ENCODE peak calls at places on chromosomes 1 and 21, in six cellular contexts. T, M, U, D, R and F are unnamed samples.

GRCh38 chr1:231628207-231628876 is 1.8 kb downstream of the DISC1 start:
- DNase-seq in U (peak; percentile 34), T (peak; percentile 12), D (no peak), R (no peak), M (no peak), F (no peak)

GRCh38 chr1:217776693-217777092 is 145.5 kb downstream of the SPATA17 start:
- DNase-seq in M (no peak), D (no peak), U (no peak), T (no peak), R (no peak), F (no peak)

GRCh38 chr1:39333296-39333695 is 128.8 kb downstream of the MACF1 start:
- DNase-seq in R (no peak), M (no peak), D (no peak), U (no peak), T (peak; percentile 33), F (no peak)

GRCh38 chr1:171434717-171435346 is 50.5 kb upstream of the PRRC2C start:
- DNase-seq in T (peak; percentile 95), R (peak; percentile 69), D (no peak), U (peak; percentile 75), M (no peak), F (peak; percentile 53)

GRCh38 chr1:229803601-229804217 is 177.7 kb downstream of the URB2 start:
- DNase-seq in D (no peak), R (peak; percentile 21), T (no peak), U (no peak), M (no peak), F (peak; percentile 50)

GRCh38 chr1:30538906-30539855 is 184.2 kb downstream of the MATN1 start:
- DNase-seq in M (peak; percentile 44), R (no peak), D (no peak), U (no peak), T (no peak), F (no peak)

GRCh38 chr1:175132456-175132855 is 60.1 kb downstream of the KIAA0040 start:
- DNase-seq in U (peak; percentile 52), T (peak; percentile 49), D (no peak), R (no peak), M (no peak), F (no peak)

GRCh38 chr21:25925936-25926335 is 191.2 kb downstream of the GABPA start:
- DNase-seq in R (no peak), U (no peak), D (no peak), T (peak; percentile 33), M (no peak), F (no peak)

GRCh38 chr1:205458777-205459566 is 3.1 kb upstream of the BLACAT1 start:
- DNase-seq in D (peak; percentile 85), T (peak; percentile 48), R (peak; percentile 68), M (no peak), U (no peak), F (peak; percentile 72)

GRCh38 chr1:84771895-84772294 is 81.6 kb upstream of the SSX2IP start:
- DNase-seq in R (no peak), D (no peak), T (no peak), M (no peak), U (no peak), F (no peak)

GRCh38 chr1:155977607-155978324 is 581 bp downstream of the ARHGEF2 start:
- DNase-seq in R (peak; percentile 58), U (no peak), T (no peak), M (peak; percentile 53), D (peak; percentile 55), F (peak; percentile 38)

GRCh38 chr1:51264470-51264869 is 28.4 kb downstream of the RNF11 start:
- DNase-seq in D (no peak), T (peak; percentile 91), U (peak; percentile 83), R (peak; percentile 62), M (no peak), F (no peak)

GRCh38 chr1:6130596-6130995 is 49.5 kb downstream of the CHD5 start:
- DNase-seq in D (no peak), U (no peak), R (no peak), T (no peak), M (no peak), F (no peak)

GRCh38 chr21:39034590-39035536 is 148.4 kb downstream of the PSMG1 start:
- DNase-seq in T (no peak), D (no peak), U (no peak), M (no peak), R (no peak), F (no peak)

GRCh38 chr1:156643266-156644092 is 1.6 kb downstream of the BCAN start:
- DNase-seq in M (no peak), D (no peak), U (no peak), R (no peak), T (no peak), F (no peak)

GRCh38 chr1:232046531-232047283 is 420.1 kb downstream of the DISC1 start:
- DNase-seq in U (no peak), R (peak; percentile 16), M (no peak), D (no peak), T (no peak), F (no peak)

GRCh38 chr1:30049748-30050147 is 673.6 kb downstream of the MATN1 start:
- DNase-seq in M (no peak), D (no peak), U (no peak), R (no peak), T (no peak), F (no peak)

GRCh38 chr1:119673171-119673940 is 25.3 kb upstream of the ZNF697 start:
- DNase-seq in M (no peak), D (no peak), R (peak; percentile 87), T (no peak), U (no peak), F (no peak)

GRCh38 chr1:172476218-172476811 is 32.4 kb upstream of the PIGC start:
- DNase-seq in R (peak; percentile 98), U (no peak), M (no peak), D (peak; percentile 62), T (no peak), F (peak; percentile 71)

GRCh38 chr1:20233866-20234265 is 47.5 kb upstream of the PLA2G2C start:
- DNase-seq in U (no peak), T (peak; percentile 7), R (peak; percentile 46), M (peak; percentile 32), D (no peak), F (no peak)

GRCh38 chr1:54805981-54806381 is 4.9 kb upstream of the TTC22 start:
- DNase-seq in U (no peak), M (no peak), T (no peak), D (no peak), R (no peak), F (no peak)

GRCh38 chr1:200359610-200360163 is 50.1 kb downstream of the ZNF281 start:
- DNase-seq in M (no peak), D (no peak), T (peak; percentile 78), R (peak; percentile 52), U (no peak), F (no peak)

GRCh38 chr1:3590145-3590768 is 21.1 kb downstream of the MEGF6 start:
- DNase-seq in R (no peak), M (no peak), D (no peak), U (no peak), T (no peak), F (no peak)

GRCh38 chr1:203557958-203558760 is 64.2 kb downstream of the OPTC start:
- DNase-seq in R (peak; percentile 97), M (peak; percentile 26), U (peak; percentile 100), T (peak; percentile 100), D (peak; percentile 19), F (peak; percentile 25)

GRCh38 chr1:206467915-206468314 is 2.4 kb upstream of the IKBKE start:
- DNase-seq in R (no peak), M (no peak), D (peak; percentile 69), U (no peak), T (peak; percentile 26), F (no peak)

DNA sequence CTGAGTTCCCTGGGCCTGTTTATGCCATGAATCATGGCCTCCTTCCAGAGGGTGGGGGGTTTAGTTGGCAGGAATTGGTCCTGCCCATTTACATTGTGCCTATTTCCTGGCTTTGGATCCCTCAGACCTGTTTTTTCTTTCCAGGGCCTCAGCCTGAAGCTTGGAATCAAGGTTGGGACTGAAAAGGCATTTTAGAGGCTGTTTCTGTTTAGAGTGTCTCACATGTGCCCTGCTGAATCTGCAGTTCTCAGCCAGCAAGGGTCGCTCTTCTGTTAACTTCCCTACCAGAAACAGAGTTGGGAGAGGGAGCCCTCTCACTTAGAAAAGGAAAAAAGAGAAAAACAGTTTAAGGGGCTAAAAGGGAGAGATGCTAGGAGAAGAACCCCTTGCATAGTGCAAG is 191.1 kb downstream of the PTPRC start:
- DNase-seq in D (peak; percentile 15), M (no peak), R (no peak), T (peak; percentile 34), U (no peak), F (no peak)
- TF ChIP-seq CTCF in D (peak; percentile 48), M (no peak), R (peak; percentile 1), T (peak; percentile 32), U (peak; percentile 26), F (no peak)

DNA sequence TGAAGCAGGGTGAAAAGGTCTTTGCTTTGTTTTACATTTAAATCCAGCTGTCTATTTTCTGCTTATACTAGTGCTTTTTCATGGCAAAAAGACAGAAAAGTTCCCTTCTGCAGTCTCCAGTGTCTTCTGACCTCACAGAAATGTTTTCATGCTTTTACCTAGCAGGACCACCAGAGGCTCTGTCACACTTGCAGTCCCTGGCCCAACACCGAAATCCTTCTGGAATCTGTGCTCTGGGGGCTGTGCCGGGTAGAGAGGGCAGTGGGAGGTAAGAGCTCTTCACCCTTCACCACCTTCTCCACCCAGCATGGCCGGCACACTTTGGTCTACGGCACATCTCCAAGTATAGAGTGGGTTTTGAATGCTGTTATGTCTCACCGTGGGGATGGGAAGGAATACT is 20.8 kb downstream of the GNAT2 start:
- DNase-seq in T (no peak), D (peak; percentile 42), M (no peak), R (no peak), U (no peak), F (no peak)
- TF ChIP-seq CTCF in T (no peak), D (peak; percentile 19), M (peak; percentile 34), R (no peak), U (no peak), F (no peak)

GRCh38 chr1:94463765-94464330 is 45.7 kb downstream of the ABCD3 start:
- DNase-seq in T (peak; percentile 67), M (no peak), U (peak; percentile 4), D (no peak), R (peak; percentile 55), F (peak; percentile 34)
- TF ChIP-seq CTCF in T (peak; percentile 68), M (no peak), U (peak; percentile 63), D (peak; percentile 56), R (peak; percentile 58), F (peak; percentile 63)

GRCh38 chr21:27213328-27213727 is 246.4 kb upstream of the ADAMTS5 start:
- DNase-seq in T (peak; percentile 49), U (no peak), M (no peak), D (peak; percentile 45), R (no peak), F (no peak)
- TF ChIP-seq CTCF in T (peak; percentile 44), U (peak; percentile 35), M (no peak), D (peak; percentile 40), R (peak; percentile 34), F (no peak)